ENCODE peak calls at places on chromosomes 4 and X, in ten cellular contexts. D is T-helper 22 cell; J is GM13977; Y is pons; B is non-pigmented ciliary epithelial cell; U is NCI-H1436; C is activated CD4-positive, alpha-beta T cell treated with anti-CD3 and anti-CD28 coated beads, Interleukin-2, amount 50 U/mL, for 1 hour; Z is LoVo; I is stimulated activated CD4-positive, alpha-beta T cell treated with anti-CD3 and anti-CD28 coated beads, Interleukin-1b, Interleukin-23, amount 100 ng/mL, for 24 hours; F is glutamatergic neuron. A is an unnamed sample.

GRCh38 chrX:24647257-24648058 is at the start of gene PCYT1B:
- DNase-seq in D (peak; percentile 17), Y (peak; percentile 53), F (peak; percentile 77), U (peak; percentile 79), J (no peak), I (peak; percentile 44), B (peak; percentile 9), Z (peak; percentile 6), C (peak; percentile 43), A (peak; percentile 60)

GRCh38 chr4:140180577-140180976 is 26.6 kb upstream of the MAML3 start:
- DNase-seq in J (no peak), U (no peak), B (no peak), C (no peak), D (no peak), Z (peak; percentile 57), Y (no peak), I (no peak), F (no peak), A (no peak)

GRCh38 chr4:160044693-160045092 is 941.8 kb downstream of the RAPGEF2 start:
- DNase-seq in Z (no peak), B (no peak), U (no peak), Y (no peak), C (no peak), I (no peak), F (no peak), D (no peak), J (no peak), A (no peak)

GRCh38 chrX:137574102-137574783 is 8.3 kb downstream of the ZIC3 start:
- DNase-seq in Z (no peak), B (no peak), Y (no peak), D (no peak), F (no peak), J (peak; percentile 12), C (no peak), I (no peak), U (no peak), A (no peak)

GRCh38 chrX:3046253-3046909 is 5.1 kb downstream of the ARSF start:
- DNase-seq in D (no peak), F (no peak), J (no peak), B (no peak), U (no peak), C (no peak), Y (no peak), Z (no peak), I (no peak), A (no peak)

GRCh38 chr4:1739358-1739757 is 18.0 kb downstream of the TACC3 start:
- DNase-seq in J (no peak), B (no peak), U (no peak), D (no peak), I (no peak), Y (no peak), C (no peak), Z (no peak), F (no peak), A (no peak)

GRCh38 chr4:15373363-15373762 is 54.5 kb upstream of the C1QTNF7 start:
- DNase-seq in F (no peak), Z (no peak), Y (no peak), I (no peak), U (no peak), J (no peak), D (no peak), C (no peak), B (no peak), A (no peak)

GRCh38 chr4:6383929-6384328 is 88.5 kb downstream of the PPP2R2C start:
- DNase-seq in Z (no peak), B (no peak), J (no peak), D (no peak), Y (no peak), I (no peak), F (no peak), C (no peak), U (no peak), A (no peak)

GRCh38 chr4:140818433-140818832 is 62.2 kb upstream of the TBC1D9 start:
- DNase-seq in F (no peak), D (no peak), Y (no peak), B (no peak), Z (no peak), I (no peak), U (no peak), C (no peak), J (no peak), A (no peak)

GRCh38 chrX:64739792-64740378 is 236.4 kb downstream of the ZC4H2 start:
- DNase-seq in B (no peak), F (no peak), D (no peak), I (no peak), J (no peak), Z (no peak), C (no peak), U (no peak), Y (no peak), A (no peak)

GRCh38 chrX:46642145-46642544 is 68.6 kb downstream of the CHST7 start:
- DNase-seq in Y (no peak), C (no peak), F (no peak), I (no peak), D (no peak), U (peak; percentile 2), Z (no peak), J (no peak), B (no peak), A (peak; percentile 16)

GRCh38 chr4:86961605-86962295 is 26.9 kb downstream of the AFF1 start:
- DNase-seq in U (peak; percentile 22), D (no peak), Y (no peak), C (no peak), J (peak; percentile 64), Z (no peak), F (no peak), B (no peak), I (no peak), A (no peak)

GRCh38 chr4:172225457-172225856 is 412.3 kb downstream of the GALNTL6 start:
- DNase-seq in J (no peak), F (no peak), C (no peak), D (no peak), Y (no peak), I (no peak), B (no peak), Z (no peak), U (no peak), A (no peak)

GRCh38 chrX:1420371-1420770 is 28.5 kb upstream of the SLC25A6 start:
- DNase-seq in U (no peak), Y (peak; percentile 30), F (no peak), B (no peak), Z (no peak), C (no peak), J (no peak), D (no peak), I (no peak), A (no peak)

GRCh38 chrX:45632506-45632905 is 431.8 kb upstream of the DIPK2B start:
- DNase-seq in Y (no peak), F (no peak), C (no peak), Z (no peak), D (no peak), B (no peak), J (no peak), I (no peak), U (no peak), A (no peak)

GRCh38 chr4:40046311-40046980 is 10.2 kb upstream of the N4BP2 start:
- DNase-seq in F (no peak), J (no peak), D (no peak), Z (peak; percentile 55), U (no peak), B (no peak), I (peak; percentile 14), Y (no peak), C (no peak), A (no peak)

A was measured in globus pallidus.